ENCODE peak calls at places on chromosome 6, in five cellular contexts. E, J, X, T and R are unnamed samples.

GRCh38 chr6:11410539-11411307 is 126.8 kb upstream of the TMEM170B start:
- ATAC-seq in E (no peak), J (no peak), X (no peak), T (no peak), R (no peak)

GRCh38 chr6:135281227-135281626 is 100.1 kb downstream of the MYB start:
- ATAC-seq in E (no peak), J (no peak), X (no peak), T (no peak), R (no peak)

GRCh38 chr6:118400582-118400981 is 147.5 kb upstream of the PLN start:
- ATAC-seq in E (no peak), J (no peak), X (no peak), T (no peak), R (no peak)

GRCh38 chr6:112283621-112284020 is 29.3 kb upstream of the LAMA4 start:
- ATAC-seq in E (no peak), J (no peak), X (no peak), T (no peak), R (no peak)

GRCh38 chr6:134114918-134115714 is 62.7 kb upstream of the SLC2A12 start:
- ATAC-seq in E (no peak), J (no peak), X (no peak), T (no peak), R (no peak)

GRCh38 chr6:84549912-84550311 is 214.5 kb downstream of the TBX18 start:
- ATAC-seq in E (no peak), J (no peak), X (peak; percentile 85), T (no peak), R (no peak)

GRCh38 chr6:42938987-42939809 is 9.9 kb downstream of the CNPY3 start:
- ATAC-seq in E (peak; percentile 34), J (peak; percentile 34), X (peak; percentile 87), T (no peak), R (no peak)

GRCh38 chr6:17612048-17612447 is 11.9 kb downstream of the FAM8A1 start:
- ATAC-seq in E (no peak), J (no peak), X (no peak), T (no peak), R (no peak)

GRCh38 chr6:127225497-127225896 is 41.2 kb upstream of the RNF146 start:
- ATAC-seq in E (no peak), J (no peak), X (no peak), T (no peak), R (no peak)

GRCh38 chr6:151065027-151065815 is 174.5 kb upstream of the AKAP12 start:
- ATAC-seq in E (peak; percentile 78), J (peak; percentile 42), X (no peak), T (no peak), R (no peak)

GRCh38 chr6:112362027-112362795 is 15.1 kb downstream of the RFPL4B start:
- ATAC-seq in E (no peak), J (no peak), X (no peak), T (no peak), R (no peak)

GRCh38 chr6:3784423-3784822 is 32.9 kb upstream of the PXDC1 start:
- ATAC-seq in E (no peak), J (no peak), X (no peak), T (no peak), R (no peak)

GRCh38 chr6:127891731-127892326 is 9.0 kb downstream of the THEMIS start:
- ATAC-seq in E (no peak), J (no peak), X (peak; percentile 41), T (no peak), R (no peak)

GRCh38 chr6:127247114-127248096 is 19.3 kb upstream of the RNF146 start:
- ATAC-seq in E (no peak), J (no peak), X (no peak), T (no peak), R (peak; percentile 48)

GRCh38 chr6:132962936-132963579 is 148.7 kb downstream of the RPS12 start:
- ATAC-seq in E (peak; percentile 87), J (peak; percentile 76), X (peak; percentile 99), T (peak; percentile 44), R (peak; percentile 68)

GRCh38 chr6:148203281-148203925 is 139.2 kb upstream of the SASH1 start:
- ATAC-seq in E (peak; percentile 38), J (no peak), X (no peak), T (no peak), R (no peak)

GRCh38 chr6:167452338-167453081 is 127.6 kb downstream of the TTLL2 start:
- ATAC-seq in E (no peak), J (no peak), X (peak; percentile 19), T (no peak), R (no peak)

GRCh38 chr6:11711644-11711993 is 67.0 kb downstream of the ADTRP start:
- ATAC-seq in E (no peak), J (peak; percentile 45), X (no peak), T (peak; percentile 59), R (no peak)

DNA sequence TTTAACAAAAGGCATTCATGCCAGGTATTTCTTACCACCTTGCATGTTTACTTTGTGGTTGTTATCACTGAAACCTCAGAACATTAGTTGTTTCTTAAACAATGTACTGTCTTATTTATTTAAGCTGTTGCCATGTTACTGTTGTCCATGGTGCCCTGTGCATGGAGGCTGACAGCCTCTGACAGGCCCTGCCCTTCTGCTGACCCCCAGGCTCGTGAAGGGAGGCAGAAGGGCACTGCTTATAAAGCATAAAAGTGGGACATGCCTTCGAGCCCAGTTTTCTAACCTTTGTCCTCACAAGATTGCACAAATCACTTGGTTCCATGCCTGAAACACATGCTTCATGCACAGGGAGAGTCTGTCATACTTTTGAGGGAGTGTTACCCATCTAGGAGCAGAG is 46.7 kb upstream of the CLIC5 start:
- ATAC-seq in E (peak; percentile 54), J (peak; percentile 96), X (no peak), T (no peak), R (no peak)
- H3K27me3 ChIP-seq in E (no peaks in the 10 kb centered on the region), J (no peaks in the 10 kb centered on the region), X (no peaks in the 10 kb centered on the region), T (no peaks in the 10 kb centered on the region), R (no peaks in the 10 kb centered on the region)

GRCh38 chr6:106728296-106728870 is 99.0 kb downstream of the QRSL1 start:
- ATAC-seq in E (no peak), J (peak; percentile 76), X (no peak), T (no peak), R (no peak)
- H3K4me3 ChIP-seq in E (no peak overlapping the region), J (no peak overlapping the region), X (no peak overlapping the region), T (no peak overlapping the region), R (no peak overlapping the region)

GRCh38 chr6:137409378-137409777 is 84.8 kb downstream of the OLIG3 start:
- ATAC-seq in E (no peak), J (no peak), X (no peak), T (no peak), R (no peak)
- H3K27me3 ChIP-seq in E (no peaks in the 10 kb centered on the region), J (no peaks in the 10 kb centered on the region), X (no peaks in the 10 kb centered on the region), T (no peaks in the 10 kb centered on the region), R (no peaks in the 10 kb centered on the region)

DNA sequence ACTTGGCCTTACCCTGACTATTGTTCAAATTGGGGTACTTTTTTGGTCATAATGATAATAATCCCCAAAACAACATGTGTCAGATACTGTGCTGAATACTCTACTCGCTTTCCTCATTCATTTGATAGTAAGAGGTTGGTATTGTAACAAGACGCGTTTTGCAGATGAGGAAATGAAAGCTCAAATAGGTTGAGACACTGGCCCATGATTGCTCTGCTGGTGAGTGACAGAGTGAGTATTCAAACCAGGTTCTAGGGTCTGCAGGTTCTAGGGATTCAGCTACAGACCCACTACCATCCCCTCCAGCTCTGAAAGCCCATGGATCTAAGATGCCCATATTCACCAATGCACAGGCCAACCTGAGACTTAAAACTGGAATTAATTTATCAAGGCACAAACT is 1.3 kb upstream of the ENPP4 start:
- ATAC-seq in E (no peak), J (no peak), X (no peak), T (no peak), R (no peak)
- H3K4me3 ChIP-seq in E (no peak overlapping the region), J (peak overlapping the region; percentile 81), X (no peak overlapping the region), T (peak overlapping the region; percentile 5), R (no peak overlapping the region)

GRCh38 chr6:165858571-165858970 is 195.5 kb upstream of the PDE10A start:
- ATAC-seq in E (no peak), J (no peak), X (no peak), T (no peak), R (no peak)
- H3K27me3 ChIP-seq in E (peaks cover 13% of the 10 kb centered on the region), J (peaks cover 18% of the 10 kb centered on the region), X (peaks cover 39% of the 10 kb centered on the region), T (no peaks in the 10 kb centered on the region), R (peaks cover 35% of the 10 kb centered on the region)

GRCh38 chr6:156102129-156102528 is 646.5 kb upstream of the NOX3 start:
- ATAC-seq in E (no peak), J (no peak), X (peak; percentile 59), T (no peak), R (no peak)

GRCh38 chr6:156109713-156110112 is 654.1 kb upstream of the NOX3 start:
- ATAC-seq in E (no peak), J (no peak), X (no peak), T (no peak), R (no peak)

GRCh38 chr6:156111913-156112312 is 656.3 kb upstream of the NOX3 start:
- ATAC-seq in E (peak; percentile 60), J (no peak), X (no peak), T (no peak), R (no peak)

GRCh38 chr6:156110249-156110648 is 654.6 kb upstream of the NOX3 start:
- ATAC-seq in E (no peak), J (no peak), X (no peak), T (no peak), R (no peak)

DNA sequence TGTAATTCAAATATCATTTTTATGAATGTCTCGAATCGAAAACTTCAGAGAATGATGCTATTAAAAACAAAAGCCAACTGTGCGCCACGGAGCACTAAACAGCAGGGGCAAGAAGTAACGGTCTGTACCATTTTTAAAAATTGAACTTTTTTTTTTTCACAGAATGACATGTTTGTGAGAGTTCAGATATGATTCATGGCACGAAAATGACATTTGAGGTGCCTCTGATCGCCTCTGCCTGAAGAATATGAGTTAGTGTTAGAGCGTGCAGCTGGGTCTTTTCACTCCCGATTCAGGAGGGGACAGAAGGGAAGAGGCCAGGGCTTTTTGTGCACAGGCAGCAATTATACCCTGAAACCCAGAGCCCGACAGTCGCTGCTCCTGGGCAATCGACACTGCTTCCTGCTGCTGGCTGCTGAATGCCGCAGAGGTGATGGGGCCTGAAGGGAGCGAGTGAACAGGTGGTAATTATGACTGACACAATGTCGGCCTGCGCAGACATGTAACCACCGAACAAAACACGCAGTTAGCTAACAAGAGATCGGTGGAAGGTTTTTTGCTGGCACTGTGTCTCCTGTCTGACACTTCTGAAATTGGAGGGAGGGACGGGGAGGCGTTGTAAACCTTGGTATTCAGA is 652.0 kb upstream of the NOX3 start:
- ATAC-seq in E (no peak), J (no peak), X (no peak), T (no peak), R (no peak)
- H3K4me3 ChIP-seq in E (no peak overlapping the region), J (no peak overlapping the region), X (no peak overlapping the region), T (no peak overlapping the region), R (no peak overlapping the region)

GRCh38 chr6:37758234-37758633 is 60.6 kb upstream of the MDGA1 start:
- ATAC-seq in E (no peak), J (no peak), X (no peak), T (no peak), R (no peak)
- H3K27me3 ChIP-seq in E (no peaks in the 10 kb centered on the region), J (no peaks in the 10 kb centered on the region), X (peaks cover 10% of the 10 kb centered on the region), T (no peaks in the 10 kb centered on the region), R (peaks cover 3% of the 10 kb centered on the region)

GRCh38 chr6:108157234-108157971 is 8.4 kb upstream of the NR2E1 start:
- ATAC-seq in E (no peak), J (no peak), X (peak; percentile 68), T (no peak), R (peak; percentile 31)

GRCh38 chr6:108156938-108157233 is 8.9 kb upstream of the NR2E1 start:
- ATAC-seq in E (no peak), J (no peak), X (peak; percentile 30), T (no peak), R (no peak)

GRCh38 chr6:108156180-108156937 is 9.5 kb upstream of the NR2E1 start:
- ATAC-seq in E (no peak), J (no peak), X (peak; percentile 84), T (no peak), R (no peak)

GRCh38 chr6:108160009-108160408 is 5.8 kb upstream of the NR2E1 start:
- ATAC-seq in E (no peak), J (no peak), X (no peak), T (no peak), R (no peak)

GRCh38 chr6:108157972-108158441 is 7.8 kb upstream of the NR2E1 start:
- ATAC-seq in E (no peak), J (no peak), X (no peak), T (no peak), R (no peak)
- H3K4me3 ChIP-seq in E (no peak overlapping the region), J (peak overlapping the region; percentile 33), X (peak overlapping the region; percentile 30), T (no peak overlapping the region), R (no peak overlapping the region)